ENCODE peak calls at places on chromosomes 12 and 14, in seven cellular contexts. O is NCI-H1048; F is GM10248; U is cardiac septum; K is iris pigment epithelial cell; J is stimulated activated CD4-positive, alpha-beta T cell treated with anti-CD3 and anti-CD28 coated beads, Interleukin-2, amount 100 ng/mL, for 24 hours; S is Kasumi-1. G is an unnamed sample.

GRCh38 chr12:126051611-126052107 is 986.4 kb downstream of the AACS start:
- DNase-seq in O (no peak), F (no peak), U (no peak), K (peak; percentile 29), J (no peak), S (no peak), G (no peak)

GRCh38 chr12:99157946-99158345 is 489.6 kb upstream of the GARIN6 start:
- DNase-seq in O (no peak), F (no peak), U (no peak), K (no peak), J (no peak), S (no peak), G (no peak)

GRCh38 chr14:92846162-92846897 is 52.2 kb downstream of the GOLGA5 start:
- DNase-seq in O (no peak), F (peak; percentile 71), U (no peak), K (peak; percentile 92), J (peak; percentile 28), S (peak; percentile 62), G (no peak)

GRCh38 chr12:129258781-129259318 is 405.6 kb downstream of the GLT1D1 start:
- DNase-seq in O (no peak), F (no peak), U (no peak), K (no peak), J (no peak), S (no peak), G (no peak)

GRCh38 chr14:66650491-66650911 is 142.6 kb downstream of the GPHN start:
- DNase-seq in O (no peak), F (no peak), U (no peak), K (no peak), J (no peak), S (no peak), G (no peak)

GRCh38 chr12:109893250-109893995 is 6.7 kb upstream of the TCHP start:
- DNase-seq in O (no peak), F (no peak), U (no peak), K (no peak), J (no peak), S (no peak), G (no peak)

GRCh38 chr12:29041621-29042020 is 107.5 kb upstream of the FAR2 start:
- DNase-seq in O (no peak), F (no peak), U (no peak), K (peak; percentile 84), J (no peak), S (no peak), G (no peak)

GRCh38 chr12:123233505-123234299 is 466 bp downstream of the MTRFR start:
- DNase-seq in O (no peak), F (no peak), U (no peak), K (no peak), J (peak; percentile 35), S (no peak), G (no peak)

GRCh38 chr14:98175436-98175835 is 1096.6 kb downstream of the BCL11B start:
- DNase-seq in O (no peak), F (no peak), U (no peak), K (no peak), J (no peak), S (no peak), G (no peak)

GRCh38 chr12:119459481-119459880 is 125.0 kb downstream of the CCDC60 start:
- DNase-seq in O (no peak), F (no peak), U (no peak), K (no peak), J (no peak), S (no peak), G (no peak)

GRCh38 chr14:24243336-24243836 is 963 bp upstream of the TINF2 start:
- DNase-seq in O (no peak), F (no peak), U (no peak), K (peak; percentile 25), J (no peak), S (peak; percentile 54), G (no peak)

GRCh38 chr12:122948605-122949004 is 17.7 kb downstream of the ABCB9 start:
- DNase-seq in O (no peak), F (no peak), U (no peak), K (no peak), J (no peak), S (no peak), G (no peak)

GRCh38 chr12:129566800-129567199 is 337.0 kb downstream of the TMEM132D start:
- DNase-seq in O (no peak), F (no peak), U (no peak), K (no peak), J (no peak), S (no peak), G (no peak)

GRCh38 chr14:55354500-55354899 is 57.1 kb downstream of the ATG14 start:
- DNase-seq in O (no peak), F (peak; percentile 63), U (no peak), K (peak; percentile 56), J (peak; percentile 68), S (peak; percentile 51), G (peak; percentile 63)

GRCh38 chr14:104591031-104591430 is 11.5 kb downstream of the C14orf180 start:
- DNase-seq in O (no peak), F (no peak), U (no peak), K (no peak), J (no peak), S (no peak), G (no peak)

GRCh38 chr12:99981639-99982190 is 3.0 kb downstream of the ANKS1B start:
- DNase-seq in O (no peak), F (no peak), U (no peak), K (no peak), J (no peak), S (no peak), G (no peak)